ENCODE peak calls at places on chromosomes 2 and 18, in eight cellular contexts. One of them, this sample, is unnamed.

GRCh38 chr2:218583983-218584850 is 15.6 kb downstream of the CNOT9 start:
- DNase-seq in IMR-90: no peak
- DNase-seq in adrenal gland: no peak
- DNase-seq in choroid plexus epithelial cell: no peak
- DNase-seq in HFF-Myc: no peak
- DNase-seq in left lung: no peak
- DNase-seq in heart right ventricle: no peak
- DNase-seq in hepatocyte: no peak
- DNase-seq in this sample: no peak

GRCh38 chr18:34153711-34154110 is 71.0 kb downstream of the NOL4 start:
- DNase-seq in IMR-90: peak
- DNase-seq in adrenal gland: no peak
- DNase-seq in choroid plexus epithelial cell: peak
- DNase-seq in HFF-Myc: no peak
- DNase-seq in left lung: no peak
- DNase-seq in heart right ventricle: no peak
- DNase-seq in hepatocyte: no peak
- DNase-seq in this sample: peak

GRCh38 chr2:32864337-32864736 is 82.4 kb upstream of the LTBP1 start:
- DNase-seq in IMR-90: peak
- DNase-seq in adrenal gland: no peak
- DNase-seq in choroid plexus epithelial cell: peak
- DNase-seq in HFF-Myc: no peak
- DNase-seq in left lung: no peak
- DNase-seq in heart right ventricle: no peak
- DNase-seq in hepatocyte: no peak
- DNase-seq in this sample: peak

GRCh38 chr2:28691774-28692281 is 59.8 kb upstream of the PPP1CB start:
- DNase-seq in IMR-90: peak
- DNase-seq in adrenal gland: no peak
- DNase-seq in choroid plexus epithelial cell: peak
- DNase-seq in HFF-Myc: peak
- DNase-seq in left lung: no peak
- DNase-seq in heart right ventricle: peak
- DNase-seq in hepatocyte: peak
- DNase-seq in this sample: no peak

GRCh38 chr2:160582481-160583161 is 89.0 kb upstream of the RBMS1 start:
- DNase-seq in IMR-90: peak
- DNase-seq in adrenal gland: no peak
- DNase-seq in choroid plexus epithelial cell: peak
- DNase-seq in HFF-Myc: peak
- DNase-seq in left lung: no peak
- DNase-seq in heart right ventricle: no peak
- DNase-seq in hepatocyte: peak
- DNase-seq in this sample: peak

GRCh38 chr2:188388831-188389230 is 97.2 kb downstream of the GULP1 start:
- DNase-seq in IMR-90: no peak
- DNase-seq in adrenal gland: no peak
- DNase-seq in choroid plexus epithelial cell: no peak
- DNase-seq in HFF-Myc: no peak
- DNase-seq in left lung: no peak
- DNase-seq in heart right ventricle: no peak
- DNase-seq in hepatocyte: no peak
- DNase-seq in this sample: no peak

GRCh38 chr2:3214827-3215404 is 162.7 kb downstream of the EIPR1 start:
- DNase-seq in IMR-90: no peak
- DNase-seq in adrenal gland: no peak
- DNase-seq in choroid plexus epithelial cell: no peak
- DNase-seq in HFF-Myc: no peak
- DNase-seq in left lung: no peak
- DNase-seq in heart right ventricle: no peak
- DNase-seq in hepatocyte: no peak
- DNase-seq in this sample: no peak

GRCh38 chr18:30903566-30903965 is 139.0 kb downstream of the DSC3 start:
- DNase-seq in IMR-90: no peak
- DNase-seq in adrenal gland: no peak
- DNase-seq in choroid plexus epithelial cell: peak
- DNase-seq in HFF-Myc: no peak
- DNase-seq in left lung: no peak
- DNase-seq in heart right ventricle: no peak
- DNase-seq in hepatocyte: peak
- DNase-seq in this sample: peak

DNA sequence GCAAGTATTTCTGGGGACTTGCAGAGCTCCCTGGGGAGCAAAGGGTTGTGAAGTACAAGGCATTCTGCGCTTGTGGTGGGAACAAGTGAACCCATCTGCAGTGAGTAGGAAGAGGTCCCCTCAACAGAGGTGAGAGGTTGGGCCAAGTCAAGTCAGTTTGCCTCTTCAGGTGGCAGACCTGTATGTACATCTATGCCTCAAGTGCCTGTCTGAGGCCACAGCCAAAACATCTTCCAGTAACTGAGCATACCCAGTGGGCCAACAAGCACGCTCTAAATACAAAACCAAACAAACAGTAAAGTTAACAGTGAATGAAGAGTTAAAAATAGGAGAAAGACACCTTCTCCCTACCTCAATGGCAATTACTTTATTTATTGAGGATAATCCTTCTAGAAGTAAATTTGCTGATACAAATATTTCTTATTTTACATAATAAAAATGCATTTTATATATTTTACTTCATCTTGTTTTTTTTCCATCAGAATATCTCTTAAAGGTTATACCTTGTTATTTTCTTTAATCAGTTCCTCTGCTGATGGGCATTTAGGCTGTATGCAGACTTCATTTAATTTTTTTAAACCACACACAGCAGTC is 2.5 kb downstream of the GYPC start:
- DNase-seq in IMR-90: no peak
- DNase-seq in adrenal gland: no peak
- DNase-seq in choroid plexus epithelial cell: no peak
- DNase-seq in HFF-Myc: no peak
- DNase-seq in left lung: no peak
- DNase-seq in heart right ventricle: no peak
- DNase-seq in hepatocyte: no peak
- DNase-seq in this sample: no peak
- H3K4me3 ChIP-seq in IMR-90: no peak
- H3K4me3 ChIP-seq in adrenal gland: no peak
- H3K4me3 ChIP-seq in choroid plexus epithelial cell: peak
- H3K4me3 ChIP-seq in HFF-Myc: peak
- H3K4me3 ChIP-seq in left lung: peak
- H3K4me3 ChIP-seq in heart right ventricle: peak
- H3K4me3 ChIP-seq in hepatocyte: no peak
- H3K4me3 ChIP-seq in this sample: no peak

GRCh38 chr2:232001073-232001472 is 39.6 kb downstream of the DIS3L2 start:
- DNase-seq in IMR-90: no peak
- DNase-seq in adrenal gland: no peak
- DNase-seq in choroid plexus epithelial cell: no peak
- DNase-seq in HFF-Myc: no peak
- DNase-seq in left lung: no peak
- DNase-seq in heart right ventricle: no peak
- DNase-seq in hepatocyte: no peak
- DNase-seq in this sample: no peak

GRCh38 chr2:231992888-231993287 is 31.4 kb downstream of the DIS3L2 start:
- DNase-seq in IMR-90: no peak
- DNase-seq in adrenal gland: no peak
- DNase-seq in choroid plexus epithelial cell: no peak
- DNase-seq in HFF-Myc: no peak
- DNase-seq in left lung: no peak
- DNase-seq in heart right ventricle: no peak
- DNase-seq in hepatocyte: no peak
- DNase-seq in this sample: no peak

GRCh38 chr2:232000439-232000838 is 38.9 kb downstream of the DIS3L2 start:
- DNase-seq in IMR-90: no peak
- DNase-seq in adrenal gland: no peak
- DNase-seq in choroid plexus epithelial cell: no peak
- DNase-seq in HFF-Myc: no peak
- DNase-seq in left lung: no peak
- DNase-seq in heart right ventricle: no peak
- DNase-seq in hepatocyte: no peak
- DNase-seq in this sample: no peak

GRCh38 chr2:231998046-231998445 is 36.5 kb downstream of the DIS3L2 start:
- DNase-seq in IMR-90: peak
- DNase-seq in adrenal gland: no peak
- DNase-seq in choroid plexus epithelial cell: peak
- DNase-seq in HFF-Myc: no peak
- DNase-seq in left lung: no peak
- DNase-seq in heart right ventricle: no peak
- DNase-seq in hepatocyte: no peak
- DNase-seq in this sample: no peak

DNA sequence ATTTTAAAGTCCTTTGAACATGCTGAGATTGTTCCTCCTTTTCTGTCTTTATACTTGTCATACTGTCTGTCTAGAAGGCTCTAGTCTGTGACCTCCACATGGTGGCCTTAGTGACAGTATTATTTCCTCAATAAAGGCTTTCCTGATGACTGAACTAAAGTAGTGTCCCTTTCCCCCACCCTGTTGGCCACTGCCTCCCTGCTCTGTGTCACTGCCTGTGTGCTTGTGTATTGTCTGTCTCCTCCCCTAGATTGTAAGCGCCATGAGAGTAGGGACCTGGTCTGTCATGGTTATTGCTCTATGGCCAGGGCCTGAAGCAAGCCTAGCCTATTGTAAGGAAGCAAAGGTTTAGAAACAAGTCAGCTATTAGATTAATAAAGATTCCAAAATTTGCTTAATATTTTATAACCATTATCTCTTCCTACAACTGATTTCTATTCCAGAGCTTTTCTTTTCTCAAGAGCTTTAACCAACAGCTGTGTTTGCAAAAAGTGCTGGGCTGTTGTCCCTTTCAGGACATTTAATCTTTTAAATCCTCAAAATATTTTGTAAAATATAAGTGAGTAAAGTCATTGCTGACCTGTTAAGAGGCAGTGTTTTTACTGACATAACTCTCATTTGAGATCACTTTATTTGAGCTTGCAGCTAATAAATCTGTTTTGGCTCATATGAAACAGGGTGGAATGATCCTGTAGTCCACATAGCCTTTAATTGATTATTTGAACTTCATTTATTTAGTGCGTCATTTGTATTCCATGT is 35.5 kb downstream of the DIS3L2 start:
- DNase-seq in IMR-90: no peak
- DNase-seq in adrenal gland: no peak
- DNase-seq in choroid plexus epithelial cell: no peak
- DNase-seq in HFF-Myc: no peak
- DNase-seq in left lung: no peak
- DNase-seq in heart right ventricle: no peak
- DNase-seq in hepatocyte: no peak
- DNase-seq in this sample: no peak
- TF ChIP-seq CTCF in IMR-90: no peak
- TF ChIP-seq CTCF in adrenal gland: no peak
- TF ChIP-seq CTCF in choroid plexus epithelial cell: no peak
- TF ChIP-seq CTCF in HFF-Myc: no peak
- TF ChIP-seq CTCF in left lung: no peak
- TF ChIP-seq CTCF in heart right ventricle: no peak
- TF ChIP-seq CTCF in hepatocyte: no peak
- TF ChIP-seq CTCF in this sample: no peak

GRCh38 chr2:230205034-230205433 is 14.8 kb downstream of the SP110 start:
- DNase-seq in IMR-90: no peak
- DNase-seq in adrenal gland: no peak
- DNase-seq in choroid plexus epithelial cell: no peak
- DNase-seq in HFF-Myc: no peak
- DNase-seq in left lung: no peak
- DNase-seq in heart right ventricle: no peak
- DNase-seq in hepatocyte: no peak
- DNase-seq in this sample: no peak

GRCh38 chr2:230208576-230208975 is 11.2 kb downstream of the SP110 start:
- DNase-seq in IMR-90: no peak
- DNase-seq in adrenal gland: no peak
- DNase-seq in choroid plexus epithelial cell: no peak
- DNase-seq in HFF-Myc: no peak
- DNase-seq in left lung: no peak
- DNase-seq in heart right ventricle: no peak
- DNase-seq in hepatocyte: no peak
- DNase-seq in this sample: no peak

GRCh38 chr2:230202430-230203109 is 17.2 kb downstream of the SP110 start:
- DNase-seq in IMR-90: no peak
- DNase-seq in adrenal gland: no peak
- DNase-seq in choroid plexus epithelial cell: no peak
- DNase-seq in HFF-Myc: no peak
- DNase-seq in left lung: no peak
- DNase-seq in heart right ventricle: no peak
- DNase-seq in hepatocyte: no peak
- DNase-seq in this sample: no peak

GRCh38 chr2:230205721-230206120 is 14.1 kb downstream of the SP110 start:
- DNase-seq in IMR-90: no peak
- DNase-seq in adrenal gland: no peak
- DNase-seq in choroid plexus epithelial cell: no peak
- DNase-seq in HFF-Myc: no peak
- DNase-seq in left lung: no peak
- DNase-seq in heart right ventricle: no peak
- DNase-seq in hepatocyte: no peak
- DNase-seq in this sample: no peak

DNA sequence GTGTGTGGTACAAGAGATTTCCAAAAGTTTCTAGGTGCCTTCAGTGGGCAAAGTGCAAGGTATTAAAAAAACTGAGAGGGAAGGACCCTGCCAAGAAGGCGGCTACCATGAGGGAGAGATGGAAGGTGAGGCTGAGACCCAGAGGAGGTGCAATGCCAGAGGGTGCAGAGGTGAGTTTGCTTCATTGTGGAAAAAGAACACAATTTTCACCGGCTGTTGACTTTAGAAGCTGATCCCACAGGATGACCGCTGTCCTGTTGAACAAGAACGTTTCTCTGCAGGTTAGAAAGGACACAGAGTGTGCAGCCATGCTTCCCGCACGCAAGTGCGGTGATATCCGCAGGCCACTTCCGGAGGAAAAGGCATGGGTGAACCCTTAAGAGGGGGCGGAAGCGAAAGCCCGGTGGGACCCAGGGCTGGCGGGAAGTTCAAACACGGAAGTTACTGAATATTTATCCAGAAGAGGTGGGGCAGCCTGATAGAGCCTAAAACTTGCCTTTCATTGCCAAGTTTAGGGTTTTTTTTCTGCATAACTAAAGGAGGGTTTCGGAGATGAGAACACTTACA is 16.6 kb downstream of the SP110 start:
- DNase-seq in IMR-90: no peak
- DNase-seq in adrenal gland: no peak
- DNase-seq in choroid plexus epithelial cell: no peak
- DNase-seq in HFF-Myc: no peak
- DNase-seq in left lung: no peak
- DNase-seq in heart right ventricle: peak
- DNase-seq in hepatocyte: no peak
- DNase-seq in this sample: no peak
- H3K4me3 ChIP-seq in IMR-90: no peak
- H3K4me3 ChIP-seq in adrenal gland: no peak
- H3K4me3 ChIP-seq in choroid plexus epithelial cell: no peak
- H3K4me3 ChIP-seq in HFF-Myc: no peak
- H3K4me3 ChIP-seq in left lung: no peak
- H3K4me3 ChIP-seq in heart right ventricle: no peak
- H3K4me3 ChIP-seq in hepatocyte: no peak
- H3K4me3 ChIP-seq in this sample: no peak

DNA sequence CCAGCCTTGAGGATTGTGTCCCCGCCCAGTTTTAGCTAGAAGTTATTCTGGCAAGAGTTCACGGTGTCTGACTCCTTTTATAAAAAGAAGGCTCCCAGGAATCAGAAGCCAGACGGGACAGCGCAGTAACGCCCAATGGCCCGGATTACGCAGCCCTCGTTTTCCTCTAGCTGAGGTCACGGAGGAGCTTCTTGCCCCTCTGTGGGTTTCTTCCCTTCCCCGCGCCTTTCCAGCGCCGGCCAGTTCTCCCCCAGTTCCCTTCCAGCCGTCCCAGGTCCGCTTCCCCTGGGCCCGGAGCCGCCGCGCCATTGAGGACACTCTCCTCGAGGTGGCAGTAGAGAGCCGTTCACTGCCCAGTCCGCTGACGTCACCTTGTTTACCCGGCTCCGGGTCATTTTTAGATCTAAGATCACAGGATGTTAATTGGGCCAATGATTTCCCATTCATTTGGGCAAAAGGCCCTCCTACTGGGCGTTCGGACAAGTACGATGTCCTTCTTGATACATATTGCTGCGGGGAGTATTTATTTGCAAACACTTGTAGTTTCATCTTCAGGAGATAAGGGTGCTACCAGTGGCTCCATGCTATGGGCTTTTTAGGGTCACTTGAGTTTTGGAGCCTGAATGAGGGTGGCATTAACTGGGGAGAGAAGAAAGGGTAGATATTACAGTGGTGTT is 81.5 kb upstream of the PPM1B start:
- DNase-seq in IMR-90: peak
- DNase-seq in adrenal gland: peak
- DNase-seq in choroid plexus epithelial cell: peak
- DNase-seq in HFF-Myc: peak
- DNase-seq in left lung: peak
- DNase-seq in heart right ventricle: peak
- DNase-seq in hepatocyte: peak
- DNase-seq in this sample: peak
- TF ChIP-seq CTCF in IMR-90: peak
- TF ChIP-seq CTCF in adrenal gland: peak
- TF ChIP-seq CTCF in choroid plexus epithelial cell: peak
- TF ChIP-seq CTCF in HFF-Myc: peak
- TF ChIP-seq CTCF in left lung: peak
- TF ChIP-seq CTCF in heart right ventricle: peak
- TF ChIP-seq CTCF in hepatocyte: peak
- TF ChIP-seq CTCF in this sample: peak

This sample was measured in astrocyte of the cerebellum.